ENCODE peak calls at places on chromosomes 3 and 15, in four cellular contexts. N, G, H and M are unnamed samples. For H3K4me1, the result is how much of the 10 kb centered on the place peaks cover.

GRCh38 chr3:40585381-40586016 is 60.7 kb downstream of the ZNF621 start:
- DNase-seq in N (no peak), G (no peak), H (no peak), M (no peak)

GRCh38 chr3:157134620-157135191 is 25.2 kb downstream of the CCNL1 start:
- DNase-seq in N (no peak), G (no peak), H (no peak), M (no peak)

GRCh38 chr3:46406786-46407611 is at the start of the genes CCR5AS and CCRL2:
- DNase-seq in N (peak), G (peak), H (no peak), M (peak)

GRCh38 chr3:77939726-77940125 is 899.8 kb downstream of the ROBO2 start:
- DNase-seq in N (no peak), G (no peak), H (no peak), M (no peak)

GRCh38 chr15:45387379-45388007 is 9.1 kb upstream of the GATM start:
- DNase-seq in N (no peak), G (no peak), H (peak), M (no peak)

GRCh38 chr15:70339551-70340517 is 242.1 kb upstream of the TLE3 start:
- DNase-seq in N (peak), G (no peak), H (no peak), M (no peak)

GRCh38 chr3:66642015-66642414 is 141.2 kb upstream of the LRIG1 start:
- DNase-seq in N (no peak), G (no peak), H (no peak), M (no peak)

GRCh38 chr15:77239892-77240608 is 169.1 kb upstream of the TSPAN3 start:
- DNase-seq in N (no peak), G (no peak), H (no peak), M (no peak)

GRCh38 chr15:74374648-74375302 is 7.3 kb upstream of the CYP11A1 start:
- DNase-seq in N (no peak), G (no peak), H (no peak), M (no peak)

GRCh38 chr3:177220136-177220974 is 23.1 kb upstream of the TBL1XR1 start:
- DNase-seq in N (no peak), G (no peak), H (no peak), M (no peak)

GRCh38 chr15:40087991-40088928 is 20.4 kb downstream of the BMF start:
- DNase-seq in N (peak), G (no peak), H (no peak), M (peak)

GRCh38 chr15:40084657-40085056 is 24.0 kb downstream of the BMF start:
- DNase-seq in N (no peak), G (no peak), H (no peak), M (no peak)

GRCh38 chr15:40088929-40089755 is 19.5 kb downstream of the BMF start:
- DNase-seq in N (no peak), G (no peak), H (no peak), M (no peak)

GRCh38 chr15:40085225-40085624 is 23.5 kb downstream of the BMF start:
- DNase-seq in N (no peak), G (no peak), H (no peak), M (no peak)

GRCh38 chr15:40087095-40087805 is 21.4 kb downstream of the BMF start:
- DNase-seq in N (no peak), G (no peak), H (no peak), M (no peak)
- H3K4me1 ChIP-seq in N (half or more), G (under half), H (under half), M (half or more)

DNA sequence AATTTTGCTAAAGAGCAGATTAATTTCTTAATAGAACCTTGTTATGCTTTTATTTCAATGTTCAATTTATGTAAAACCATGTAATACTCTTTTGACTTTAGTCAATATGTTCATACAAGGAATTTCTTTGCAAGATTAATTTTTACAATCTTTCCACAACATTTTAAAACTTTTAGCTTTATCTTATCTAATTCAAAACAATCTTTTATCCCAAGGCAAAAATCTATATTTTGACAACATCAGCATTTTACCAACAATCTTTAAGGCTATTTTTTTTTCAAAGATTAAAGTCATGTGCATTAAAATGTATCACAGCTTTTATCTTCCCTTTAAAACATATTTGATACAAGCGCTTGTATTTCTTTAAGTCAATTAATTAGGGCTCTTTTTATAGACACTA is 914.7 kb downstream of the PLOD2 start:
- DNase-seq in N (no peak), G (no peak), H (no peak), M (no peak)
- H3K4me3 ChIP-seq in N (no peak), G (no peak), H (no peak), M (no peak)

DNA sequence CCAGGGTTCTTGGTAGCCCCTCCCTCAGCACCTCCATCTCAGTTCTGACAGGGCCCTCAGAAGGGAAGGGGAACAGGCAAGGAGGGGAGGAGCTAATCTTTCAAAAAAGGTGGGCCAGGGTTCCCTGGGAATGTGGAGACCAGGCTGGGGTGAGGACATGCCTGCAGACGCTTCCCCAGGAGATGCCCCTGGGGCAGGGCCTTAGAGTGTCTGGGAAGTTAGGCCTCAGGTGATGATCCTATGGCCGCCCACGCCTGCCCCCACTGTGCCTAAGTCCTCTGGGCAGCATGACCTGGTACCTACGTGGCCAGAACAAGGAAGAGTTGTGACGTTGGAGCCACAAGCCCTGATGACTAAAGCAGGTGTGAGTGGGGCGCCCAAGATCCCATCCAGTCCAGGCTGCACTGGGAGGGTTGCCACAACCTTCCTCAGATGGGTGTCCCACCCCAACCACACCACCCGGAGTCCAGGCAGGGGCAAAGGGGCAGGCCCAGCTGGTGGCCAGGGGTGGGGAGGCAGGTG is 3.9 kb upstream of the SEMA3B start:
- DNase-seq in N (no peak), G (peak), H (no peak), M (no peak)
- H3K4me1 ChIP-seq in N (half or more), G (half or more), H (half or more), M (half or more)

GRCh38 chr3:171805687-171806086 is 4.6 kb downstream of the PLD1 start:
- DNase-seq in N (no peak), G (no peak), H (no peak), M (no peak)

GRCh38 chr3:171807806-171808205 is 2.5 kb downstream of the PLD1 start:
- DNase-seq in N (no peak), G (no peak), H (no peak), M (no peak)

GRCh38 chr3:171804618-171805389 is 5.5 kb downstream of the PLD1 start:
- DNase-seq in N (no peak), G (peak), H (no peak), M (no peak)

GRCh38 chr3:171807129-171807675 is 3.1 kb downstream of the PLD1 start:
- DNase-seq in N (no peak), G (no peak), H (no peak), M (no peak)

GRCh38 chr3:171806200-171807128 is 3.8 kb downstream of the PLD1 start:
- DNase-seq in N (no peak), G (no peak), H (peak), M (no peak)
- H3K4me3 ChIP-seq in N (no peak), G (no peak), H (peak), M (no peak)

GRCh38 chr3:129176051-129176450 is 7.6 kb downstream of the CNBP start:
- DNase-seq in N (no peak), G (no peak), H (no peak), M (no peak)
- H3K4me1 ChIP-seq in N (half or more), G (half or more), H (under half), M (half or more)

DNA sequence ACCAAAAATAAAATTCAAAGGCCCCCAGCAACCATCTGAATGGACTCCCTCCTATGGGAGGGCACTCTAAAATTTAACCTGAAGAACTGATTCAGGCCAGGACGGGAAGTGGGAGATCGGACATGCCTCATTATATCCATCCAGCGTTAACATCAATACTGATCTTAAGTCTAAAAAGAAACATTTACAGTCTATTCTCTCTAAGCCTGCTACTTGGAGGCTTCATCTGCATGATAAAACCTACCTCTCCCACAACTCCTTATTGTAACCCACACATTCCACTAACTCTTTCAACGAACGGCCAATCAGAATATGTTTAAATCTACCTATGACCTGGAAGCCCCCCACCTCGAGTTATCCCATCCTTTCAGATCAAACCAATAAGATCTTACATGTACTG is 68.4 kb downstream of the HERC1 start:
- DNase-seq in N (no peak), G (no peak), H (no peak), M (no peak)
- H3K4me3 ChIP-seq in N (no peak), G (no peak), H (no peak), M (no peak)

GRCh38 chr15:31489281-31489680 is 162.6 kb downstream of the KLF13 start:
- DNase-seq in N (no peak), G (no peak), H (no peak), M (no peak)
- H3K4me1 ChIP-seq in N (under half), G (under half), H (under half), M (under half)

DNA sequence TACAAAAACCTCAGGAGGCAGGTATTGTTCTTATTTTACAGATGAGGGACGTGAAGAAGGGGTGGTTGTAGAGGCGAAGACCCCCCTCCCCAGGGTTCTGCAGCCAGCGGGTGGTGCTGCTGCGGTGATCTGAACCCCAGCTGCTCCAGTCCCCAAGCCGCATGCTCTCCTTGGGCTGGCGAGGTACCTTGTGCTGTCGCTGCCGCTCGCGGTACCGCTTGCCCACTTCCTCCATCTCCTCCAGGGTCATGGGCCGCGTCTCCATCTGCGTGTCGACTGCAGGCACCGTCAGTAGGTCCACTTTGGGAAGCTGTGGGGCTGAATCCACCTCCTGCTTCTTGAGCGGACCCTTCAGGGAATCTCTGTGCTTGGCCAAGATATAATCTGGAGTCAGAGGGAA is 17.5 kb downstream of the EFCAB12 start:
- DNase-seq in N (no peak), G (no peak), H (no peak), M (no peak)
- H3K4me3 ChIP-seq in N (no peak), G (no peak), H (no peak), M (no peak)